ENCODE peak calls at places on chromosomes 13 and 19, in five cellular contexts. One of them, this sample, is unnamed.

GRCh38 chr19:49637865-49638350 is 2.0 kb downstream of the RRAS start:
- DNase-seq in esophagus squamous epithelium: no peak
- DNase-seq in Peyer's patch: peak
- DNase-seq in heart left ventricle: peak
- DNase-seq in suprapubic skin: peak
- DNase-seq in this sample: peak

GRCh38 chr13:75264611-75265010 is 217.4 kb downstream of the TBC1D4 start:
- DNase-seq in esophagus squamous epithelium: no peak
- DNase-seq in Peyer's patch: no peak
- DNase-seq in heart left ventricle: no peak
- DNase-seq in suprapubic skin: no peak
- DNase-seq in this sample: no peak

GRCh38 chr19:19746286-19747213 is 13.6 kb upstream of the ZNF14 start:
- DNase-seq in esophagus squamous epithelium: no peak
- DNase-seq in Peyer's patch: no peak
- DNase-seq in heart left ventricle: no peak
- DNase-seq in suprapubic skin: no peak
- DNase-seq in this sample: no peak

GRCh38 chr19:51690359-51691121 is 2.6 kb upstream of the SPACA6 start:
- DNase-seq in esophagus squamous epithelium: no peak
- DNase-seq in Peyer's patch: peak
- DNase-seq in heart left ventricle: peak
- DNase-seq in suprapubic skin: no peak
- DNase-seq in this sample: no peak

GRCh38 chr19:8615813-8616596 is 5.5 kb upstream of the ADAMTS10 start:
- DNase-seq in esophagus squamous epithelium: no peak
- DNase-seq in Peyer's patch: peak
- DNase-seq in heart left ventricle: peak
- DNase-seq in suprapubic skin: peak
- DNase-seq in this sample: no peak

GRCh38 chr13:20482275-20482761 is 43.3 kb downstream of the CRYL1 start:
- DNase-seq in esophagus squamous epithelium: no peak
- DNase-seq in Peyer's patch: no peak
- DNase-seq in heart left ventricle: no peak
- DNase-seq in suprapubic skin: no peak
- DNase-seq in this sample: no peak

GRCh38 chr13:27665333-27665732 is 43.6 kb downstream of the POLR1D start:
- DNase-seq in esophagus squamous epithelium: no peak
- DNase-seq in Peyer's patch: no peak
- DNase-seq in heart left ventricle: no peak
- DNase-seq in suprapubic skin: no peak
- DNase-seq in this sample: no peak

GRCh38 chr13:21420706-21421105 is 38.4 kb downstream of the ZDHHC20 start:
- DNase-seq in esophagus squamous epithelium: no peak
- DNase-seq in Peyer's patch: no peak
- DNase-seq in heart left ventricle: no peak
- DNase-seq in suprapubic skin: no peak
- DNase-seq in this sample: no peak

GRCh38 chr13:97695684-97696083 is 257.8 kb upstream of the IPO5 start:
- DNase-seq in esophagus squamous epithelium: no peak
- DNase-seq in Peyer's patch: no peak
- DNase-seq in heart left ventricle: no peak
- DNase-seq in suprapubic skin: no peak
- DNase-seq in this sample: no peak

GRCh38 chr13:59047546-59047945 is 1116.2 kb downstream of the DIAPH3 start:
- DNase-seq in esophagus squamous epithelium: no peak
- DNase-seq in Peyer's patch: no peak
- DNase-seq in heart left ventricle: no peak
- DNase-seq in suprapubic skin: no peak
- DNase-seq in this sample: no peak

GRCh38 chr19:38898788-38899446 is 501 bp downstream of the SIRT2 start:
- DNase-seq in esophagus squamous epithelium: no peak
- DNase-seq in Peyer's patch: no peak
- DNase-seq in heart left ventricle: no peak
- DNase-seq in suprapubic skin: no peak
- DNase-seq in this sample: no peak

GRCh38 chr13:40490086-40490723 is 176.2 kb downstream of the FOXO1 start:
- DNase-seq in esophagus squamous epithelium: no peak
- DNase-seq in Peyer's patch: no peak
- DNase-seq in heart left ventricle: no peak
- DNase-seq in suprapubic skin: no peak
- DNase-seq in this sample: no peak

GRCh38 chr13:26965976-26966375 is 205.4 kb upstream of the GPR12 start:
- DNase-seq in esophagus squamous epithelium: no peak
- DNase-seq in Peyer's patch: no peak
- DNase-seq in heart left ventricle: peak
- DNase-seq in suprapubic skin: no peak
- DNase-seq in this sample: no peak

GRCh38 chr13:21976159-21976558 is 305.3 kb downstream of the FGF9 start:
- DNase-seq in esophagus squamous epithelium: no peak
- DNase-seq in Peyer's patch: no peak
- DNase-seq in heart left ventricle: no peak
- DNase-seq in suprapubic skin: no peak
- DNase-seq in this sample: no peak

GRCh38 chr19:46191356-46191755 is 38.2 kb upstream of the IGFL1 start:
- DNase-seq in esophagus squamous epithelium: no peak
- DNase-seq in Peyer's patch: no peak
- DNase-seq in heart left ventricle: no peak
- DNase-seq in suprapubic skin: no peak
- DNase-seq in this sample: no peak

GRCh38 chr13:107211073-107211472 is 643.1 kb upstream of the ARGLU1 start:
- DNase-seq in esophagus squamous epithelium: no peak
- DNase-seq in Peyer's patch: peak
- DNase-seq in heart left ventricle: peak
- DNase-seq in suprapubic skin: peak
- DNase-seq in this sample: peak

GRCh38 chr13:104181526-104182231 is 1115.5 kb upstream of the SLC10A2 start:
- DNase-seq in esophagus squamous epithelium: no peak
- DNase-seq in Peyer's patch: no peak
- DNase-seq in heart left ventricle: no peak
- DNase-seq in suprapubic skin: no peak
- DNase-seq in this sample: no peak

GRCh38 chr13:36133950-36134349 is 2.8 kb upstream of the DCLK1 start:
- DNase-seq in esophagus squamous epithelium: no peak
- DNase-seq in Peyer's patch: no peak
- DNase-seq in heart left ventricle: no peak
- DNase-seq in suprapubic skin: no peak
- DNase-seq in this sample: no peak

GRCh38 chr13:67574320-67575233 is 344.4 kb upstream of the PCDH9 start:
- DNase-seq in esophagus squamous epithelium: no peak
- DNase-seq in Peyer's patch: no peak
- DNase-seq in heart left ventricle: no peak
- DNase-seq in suprapubic skin: no peak
- DNase-seq in this sample: no peak

GRCh38 chr13:46126552-46127171 is 21.8 kb upstream of the CPB2 start:
- DNase-seq in esophagus squamous epithelium: no peak
- DNase-seq in Peyer's patch: peak
- DNase-seq in heart left ventricle: peak
- DNase-seq in suprapubic skin: no peak
- DNase-seq in this sample: peak

GRCh38 chr13:90732049-90732448 is 615.4 kb upstream of the MIR17HG start:
- DNase-seq in esophagus squamous epithelium: no peak
- DNase-seq in Peyer's patch: no peak
- DNase-seq in heart left ventricle: no peak
- DNase-seq in suprapubic skin: no peak
- DNase-seq in this sample: no peak

DNA sequence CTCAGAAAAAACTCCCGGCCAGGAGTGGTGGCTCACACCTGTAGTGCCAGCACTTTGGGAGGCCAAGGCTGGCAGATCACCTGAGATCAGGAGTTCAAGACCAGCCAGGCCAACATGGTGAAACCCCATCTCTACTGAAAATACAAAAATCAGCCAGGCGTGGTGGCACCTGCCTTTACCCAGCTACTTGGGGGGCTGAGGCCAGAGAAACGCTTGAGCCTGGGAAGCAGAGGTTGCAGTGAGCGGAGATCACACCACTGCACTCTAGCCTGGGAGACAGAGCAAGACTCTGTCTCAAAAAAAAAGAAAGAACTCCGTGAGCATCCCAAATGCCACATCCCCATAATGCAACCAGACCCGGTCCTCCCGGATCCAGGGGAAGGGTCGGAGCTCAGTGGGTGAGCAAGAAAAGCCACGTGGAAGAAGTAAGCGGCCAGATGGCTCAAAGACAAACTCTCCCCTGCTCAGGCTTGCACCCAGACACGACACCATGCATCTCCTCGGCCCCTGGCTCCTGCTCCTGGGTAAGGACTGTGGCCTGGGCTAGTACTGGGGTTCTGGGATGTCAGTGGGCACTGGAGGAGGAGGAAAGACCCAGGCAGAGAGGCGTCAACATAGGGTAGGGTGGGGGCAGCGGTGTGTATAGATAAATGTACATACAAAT is 2.7 kb downstream of the CD22 start:
- DNase-seq in esophagus squamous epithelium: no peak
- DNase-seq in Peyer's patch: no peak
- DNase-seq in heart left ventricle: no peak
- DNase-seq in suprapubic skin: no peak
- DNase-seq in this sample: no peak
- TF ChIP-seq POLR2A in esophagus squamous epithelium: no peak
- TF ChIP-seq POLR2A in Peyer's patch: no peak
- TF ChIP-seq POLR2A in heart left ventricle: no peak
- TF ChIP-seq POLR2A in suprapubic skin: no peak
- TF ChIP-seq POLR2A in this sample: no peak

GRCh38 chr13:99347911-99348451 is 40.8 kb upstream of the GPR183 start:
- DNase-seq in esophagus squamous epithelium: no peak
- DNase-seq in Peyer's patch: no peak
- DNase-seq in heart left ventricle: no peak
- DNase-seq in suprapubic skin: no peak
- DNase-seq in this sample: no peak

GRCh38 chr13:99344610-99345208 is 37.5 kb upstream of the GPR183 start:
- DNase-seq in esophagus squamous epithelium: no peak
- DNase-seq in Peyer's patch: no peak
- DNase-seq in heart left ventricle: no peak
- DNase-seq in suprapubic skin: no peak
- DNase-seq in this sample: no peak

GRCh38 chr13:99345345-99345744 is 38.1 kb upstream of the GPR183 start:
- DNase-seq in esophagus squamous epithelium: no peak
- DNase-seq in Peyer's patch: no peak
- DNase-seq in heart left ventricle: no peak
- DNase-seq in suprapubic skin: no peak
- DNase-seq in this sample: no peak

GRCh38 chr13:99347335-99347878 is 40.2 kb upstream of the GPR183 start:
- DNase-seq in esophagus squamous epithelium: no peak
- DNase-seq in Peyer's patch: no peak
- DNase-seq in heart left ventricle: no peak
- DNase-seq in suprapubic skin: no peak
- DNase-seq in this sample: no peak

GRCh38 chr13:99346328-99347070 is 39.3 kb upstream of the GPR183 start:
- DNase-seq in esophagus squamous epithelium: no peak
- DNase-seq in Peyer's patch: no peak
- DNase-seq in heart left ventricle: no peak
- DNase-seq in suprapubic skin: no peak
- DNase-seq in this sample: no peak
- TF ChIP-seq POLR2A in esophagus squamous epithelium: no peak
- TF ChIP-seq POLR2A in Peyer's patch: no peak
- TF ChIP-seq POLR2A in heart left ventricle: no peak
- TF ChIP-seq POLR2A in suprapubic skin: no peak
- TF ChIP-seq POLR2A in this sample: no peak

GRCh38 chr19:23249911-23250649 is at the start of gene ZNF724:
- DNase-seq in esophagus squamous epithelium: peak
- DNase-seq in Peyer's patch: peak
- DNase-seq in heart left ventricle: peak
- DNase-seq in suprapubic skin: peak
- DNase-seq in this sample: peak
- TF ChIP-seq POLR2A in esophagus squamous epithelium: peak
- TF ChIP-seq POLR2A in Peyer's patch: no peak
- TF ChIP-seq POLR2A in heart left ventricle: no peak
- TF ChIP-seq POLR2A in suprapubic skin: no peak
- TF ChIP-seq POLR2A in this sample: peak

GRCh38 chr19:37370880-37371661 is at the start of gene ZNF527:
- DNase-seq in esophagus squamous epithelium: peak
- DNase-seq in Peyer's patch: peak
- DNase-seq in heart left ventricle: peak
- DNase-seq in suprapubic skin: peak
- DNase-seq in this sample: peak
- TF ChIP-seq POLR2A in esophagus squamous epithelium: peak
- TF ChIP-seq POLR2A in Peyer's patch: peak
- TF ChIP-seq POLR2A in heart left ventricle: peak
- TF ChIP-seq POLR2A in suprapubic skin: no peak
- TF ChIP-seq POLR2A in this sample: peak

GRCh38 chr19:31283701-31284100 is 65.5 kb downstream of the TSHZ3 start:
- DNase-seq in esophagus squamous epithelium: no peak
- DNase-seq in Peyer's patch: peak
- DNase-seq in heart left ventricle: no peak
- DNase-seq in suprapubic skin: no peak
- DNase-seq in this sample: no peak
- TF ChIP-seq POLR2A in esophagus squamous epithelium: no peak
- TF ChIP-seq POLR2A in Peyer's patch: no peak
- TF ChIP-seq POLR2A in heart left ventricle: no peak
- TF ChIP-seq POLR2A in suprapubic skin: no peak
- TF ChIP-seq POLR2A in this sample: no peak

DNA sequence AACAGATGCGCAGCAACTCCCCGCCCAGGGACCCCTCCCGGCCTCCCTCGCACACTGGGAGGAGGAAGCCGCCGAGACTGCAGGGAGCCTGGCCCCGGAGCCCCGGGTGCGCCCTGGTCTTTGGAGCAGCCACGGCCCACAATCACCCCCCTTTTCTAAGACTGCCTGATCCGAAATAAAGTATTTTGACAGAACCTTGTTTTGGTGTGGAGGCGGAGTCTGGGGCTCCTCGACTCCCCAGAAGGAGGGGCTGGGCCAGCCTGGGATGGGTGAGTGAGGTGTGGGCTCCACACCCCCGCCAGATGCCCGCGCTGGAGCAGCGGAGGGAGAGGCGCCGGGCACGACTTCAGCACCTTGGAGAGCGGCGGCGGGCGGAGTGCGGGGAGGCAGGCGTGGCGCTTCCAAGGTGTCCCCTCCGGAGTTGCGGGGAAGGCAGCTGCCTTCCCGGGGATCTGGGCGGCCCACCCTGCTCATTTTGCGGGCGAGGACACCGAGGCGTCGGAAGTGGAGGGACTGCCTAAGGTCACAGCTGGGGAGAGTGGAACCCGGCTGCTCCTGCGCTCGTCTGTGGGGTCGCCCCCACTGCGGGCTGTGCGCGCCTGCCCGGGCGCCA is 9.4 kb downstream of the SIRT6 start:
- DNase-seq in esophagus squamous epithelium: no peak
- DNase-seq in Peyer's patch: peak
- DNase-seq in heart left ventricle: peak
- DNase-seq in suprapubic skin: no peak
- DNase-seq in this sample: peak
- TF ChIP-seq POLR2A in esophagus squamous epithelium: no peak
- TF ChIP-seq POLR2A in Peyer's patch: peak
- TF ChIP-seq POLR2A in heart left ventricle: no peak
- TF ChIP-seq POLR2A in suprapubic skin: no peak
- TF ChIP-seq POLR2A in this sample: no peak

This sample was measured in H54.